ENCODE peak calls at places on chromosomes 11 and 22, in six cellular contexts. One of them, this sample, is unnamed.

GRCh38 chr11:1853376-1854131 is 670 bp downstream of the LSP1 start:
- DNase-seq in astrocyte: no peak
- DNase-seq in OCI-LY7: peak
- DNase-seq in BJ: no peak
- DNase-seq in fibroblast of pulmonary artery: no peak
- DNase-seq in AG10803: no peak
- DNase-seq in this sample: no peak

GRCh38 chr11:3134651-3135490 is 30.2 kb downstream of the OSBPL5 start:
- DNase-seq in fibroblast of pulmonary artery: no peak
- DNase-seq in astrocyte: no peak
- DNase-seq in OCI-LY7: no peak
- DNase-seq in BJ: no peak
- DNase-seq in AG10803: no peak
- DNase-seq in this sample: no peak

GRCh38 chr22:48208894-48209293 is 1446.4 kb downstream of the TBC1D22A start:
- DNase-seq in astrocyte: no peak
- DNase-seq in BJ: no peak
- DNase-seq in fibroblast of pulmonary artery: no peak
- DNase-seq in OCI-LY7: no peak
- DNase-seq in AG10803: no peak
- DNase-seq in this sample: no peak

GRCh38 chr11:131371791-131372104 is 1.3 kb downstream of the NTM start:
- DNase-seq in BJ: no peak
- DNase-seq in astrocyte: no peak
- DNase-seq in AG10803: no peak
- DNase-seq in fibroblast of pulmonary artery: no peak
- DNase-seq in OCI-LY7: no peak
- DNase-seq in this sample: no peak

GRCh38 chr22:39382410-39382809 is 17.2 kb upstream of the TAB1 start:
- DNase-seq in OCI-LY7: no peak
- DNase-seq in fibroblast of pulmonary artery: no peak
- DNase-seq in astrocyte: no peak
- DNase-seq in BJ: no peak
- DNase-seq in AG10803: no peak
- DNase-seq in this sample: no peak

GRCh38 chr22:22465782-22466181 is 42.8 kb downstream of the ZNF280B start:
- DNase-seq in fibroblast of pulmonary artery: no peak
- DNase-seq in OCI-LY7: no peak
- DNase-seq in AG10803: no peak
- DNase-seq in BJ: no peak
- DNase-seq in astrocyte: no peak
- DNase-seq in this sample: no peak

GRCh38 chr11:114787126-114787525 is 108.8 kb downstream of the NXPE2 start:
- DNase-seq in OCI-LY7: no peak
- DNase-seq in astrocyte: no peak
- DNase-seq in BJ: no peak
- DNase-seq in AG10803: no peak
- DNase-seq in fibroblast of pulmonary artery: no peak
- DNase-seq in this sample: no peak

GRCh38 chr11:129313588-129314288 is 61.9 kb upstream of the BARX2 start:
- DNase-seq in BJ: no peak
- DNase-seq in fibroblast of pulmonary artery: peak
- DNase-seq in astrocyte: peak
- DNase-seq in AG10803: peak
- DNase-seq in OCI-LY7: no peak
- DNase-seq in this sample: no peak

GRCh38 chr22:40449676-40450035 is 79.3 kb downstream of the SGSM3 start:
- DNase-seq in astrocyte: peak
- DNase-seq in fibroblast of pulmonary artery: peak
- DNase-seq in OCI-LY7: no peak
- DNase-seq in BJ: no peak
- DNase-seq in AG10803: peak
- DNase-seq in this sample: peak

GRCh38 chr11:9219572-9219971 is 45.6 kb downstream of the DENND5A start:
- DNase-seq in fibroblast of pulmonary artery: peak
- DNase-seq in OCI-LY7: no peak
- DNase-seq in astrocyte: peak
- DNase-seq in BJ: peak
- DNase-seq in AG10803: peak
- DNase-seq in this sample: no peak

GRCh38 chr11:38182126-38182907 is 1584.3 kb upstream of the RAG2 start:
- DNase-seq in OCI-LY7: no peak
- DNase-seq in BJ: peak
- DNase-seq in fibroblast of pulmonary artery: peak
- DNase-seq in AG10803: no peak
- DNase-seq in astrocyte: peak
- DNase-seq in this sample: no peak

GRCh38 chr11:82996966-82997606 is 74.6 kb downstream of the RAB30 start:
- DNase-seq in AG10803: no peak
- DNase-seq in fibroblast of pulmonary artery: no peak
- DNase-seq in astrocyte: peak
- DNase-seq in OCI-LY7: peak
- DNase-seq in BJ: no peak
- DNase-seq in this sample: no peak

GRCh38 chr11:76803811-76804600 is 20.9 kb downstream of the TSKU start:
- DNase-seq in BJ: no peak
- DNase-seq in fibroblast of pulmonary artery: peak
- DNase-seq in astrocyte: peak
- DNase-seq in AG10803: peak
- DNase-seq in OCI-LY7: no peak
- DNase-seq in this sample: no peak

GRCh38 chr11:70140859-70141489 is 62.1 kb upstream of the FADD start:
- DNase-seq in BJ: no peak
- DNase-seq in OCI-LY7: no peak
- DNase-seq in AG10803: no peak
- DNase-seq in astrocyte: no peak
- DNase-seq in fibroblast of pulmonary artery: no peak
- DNase-seq in this sample: no peak

GRCh38 chr11:57552479-57552878 is 15.0 kb downstream of the UBE2L6 start:
- DNase-seq in BJ: no peak
- DNase-seq in fibroblast of pulmonary artery: no peak
- DNase-seq in OCI-LY7: no peak
- DNase-seq in AG10803: no peak
- DNase-seq in astrocyte: no peak
- DNase-seq in this sample: no peak

GRCh38 chr11:13972958-13973357 is 10.4 kb downstream of the SPON1 start:
- DNase-seq in astrocyte: no peak
- DNase-seq in AG10803: no peak
- DNase-seq in OCI-LY7: no peak
- DNase-seq in fibroblast of pulmonary artery: no peak
- DNase-seq in BJ: no peak
- DNase-seq in this sample: no peak

GRCh38 chr22:48551716-48552268 is 1275.9 kb downstream of the BRD1 start:
- DNase-seq in OCI-LY7: no peak
- DNase-seq in fibroblast of pulmonary artery: no peak
- DNase-seq in AG10803: no peak
- DNase-seq in BJ: no peak
- DNase-seq in astrocyte: no peak
- DNase-seq in this sample: no peak

GRCh38 chr11:69463181-69463891 is 18.1 kb upstream of the LINC01488 start:
- DNase-seq in astrocyte: peak
- DNase-seq in fibroblast of pulmonary artery: peak
- DNase-seq in OCI-LY7: no peak
- DNase-seq in AG10803: peak
- DNase-seq in BJ: no peak
- DNase-seq in this sample: peak

GRCh38 chr11:78840190-78840589 is 265.5 kb upstream of the NARS2 start:
- DNase-seq in AG10803: peak
- DNase-seq in OCI-LY7: no peak
- DNase-seq in BJ: peak
- DNase-seq in fibroblast of pulmonary artery: peak
- DNase-seq in astrocyte: peak
- DNase-seq in this sample: peak

GRCh38 chr11:129695543-129696308 is 119.9 kb upstream of the TMEM45B start:
- DNase-seq in fibroblast of pulmonary artery: peak
- DNase-seq in OCI-LY7: peak
- DNase-seq in astrocyte: peak
- DNase-seq in AG10803: peak
- DNase-seq in BJ: no peak
- DNase-seq in this sample: no peak

GRCh38 chr22:44373234-44373633 is 60.5 kb upstream of the SHISAL1 start:
- DNase-seq in BJ: no peak
- DNase-seq in astrocyte: no peak
- DNase-seq in fibroblast of pulmonary artery: no peak
- DNase-seq in OCI-LY7: no peak
- DNase-seq in AG10803: no peak
- DNase-seq in this sample: no peak

GRCh38 chr11:132728026-132728425 is 804.3 kb downstream of the OPCML start:
- DNase-seq in astrocyte: no peak
- DNase-seq in fibroblast of pulmonary artery: no peak
- DNase-seq in OCI-LY7: no peak
- DNase-seq in BJ: no peak
- DNase-seq in AG10803: no peak
- DNase-seq in this sample: no peak

GRCh38 chr11:76626921-76627391 is 43.6 kb downstream of the LRRC32 start:
- DNase-seq in astrocyte: peak
- DNase-seq in OCI-LY7: peak
- DNase-seq in AG10803: peak
- DNase-seq in BJ: no peak
- DNase-seq in fibroblast of pulmonary artery: no peak
- DNase-seq in this sample: no peak

DNA sequence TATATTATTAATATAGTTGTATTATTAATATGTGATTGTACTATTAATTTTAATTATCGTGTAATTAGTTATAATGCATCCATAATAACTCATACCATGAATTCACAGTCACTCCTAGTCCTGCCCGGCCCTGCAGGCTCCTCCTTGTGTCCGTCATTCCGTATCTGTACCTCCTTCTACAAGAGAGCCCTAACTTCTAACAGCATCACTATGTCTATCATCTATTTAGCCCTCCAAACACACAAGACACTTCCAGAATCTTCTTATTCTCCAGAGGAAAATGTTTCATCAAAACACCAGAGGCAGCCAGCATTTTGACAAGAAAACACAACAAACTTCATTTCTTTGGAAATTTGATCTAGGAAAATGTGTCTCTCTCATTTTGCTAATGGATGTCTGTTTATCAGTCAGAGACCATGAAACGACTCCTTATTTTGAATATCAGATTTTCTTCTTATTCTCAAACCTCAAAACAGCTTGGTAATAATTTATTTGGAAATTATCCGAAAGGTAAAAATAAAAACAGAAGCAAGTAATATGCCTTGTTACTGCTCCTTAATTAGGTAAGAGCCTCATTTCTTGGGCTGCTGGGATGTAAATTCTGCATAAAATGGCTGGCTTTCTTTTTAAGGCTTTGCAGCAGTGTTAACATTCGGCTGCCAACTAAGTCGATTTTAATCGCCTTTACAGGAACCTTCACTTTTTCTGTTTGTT is 23.1 kb upstream of the SEPTIN5 start:
- DNase-seq in astrocyte: no peak
- DNase-seq in BJ: no peak
- DNase-seq in fibroblast of pulmonary artery: no peak
- DNase-seq in AG10803: no peak
- DNase-seq in OCI-LY7: no peak
- DNase-seq in this sample: no peak
- H3K4me3 ChIP-seq in astrocyte: peak
- H3K4me3 ChIP-seq in BJ: no peak
- H3K4me3 ChIP-seq in fibroblast of pulmonary artery: no peak
- H3K4me3 ChIP-seq in AG10803: peak
- H3K4me3 ChIP-seq in OCI-LY7: no peak
- H3K4me3 ChIP-seq in this sample: no peak

GRCh38 chr22:46129390-46130041 is 20.8 kb upstream of the PPARA start:
- DNase-seq in fibroblast of pulmonary artery: no peak
- DNase-seq in AG10803: no peak
- DNase-seq in BJ: no peak
- DNase-seq in astrocyte: no peak
- DNase-seq in OCI-LY7: peak
- DNase-seq in this sample: no peak

GRCh38 chr22:46132830-46133587 is 17.3 kb upstream of the PPARA start:
- DNase-seq in BJ: no peak
- DNase-seq in fibroblast of pulmonary artery: no peak
- DNase-seq in OCI-LY7: no peak
- DNase-seq in AG10803: no peak
- DNase-seq in astrocyte: no peak
- DNase-seq in this sample: no peak

GRCh38 chr22:46128606-46129005 is 21.7 kb upstream of the PPARA start:
- DNase-seq in BJ: no peak
- DNase-seq in AG10803: no peak
- DNase-seq in fibroblast of pulmonary artery: no peak
- DNase-seq in astrocyte: no peak
- DNase-seq in OCI-LY7: peak
- DNase-seq in this sample: no peak

GRCh38 chr22:46133588-46133855 is 16.8 kb upstream of the PPARA start:
- DNase-seq in BJ: no peak
- DNase-seq in AG10803: no peak
- DNase-seq in OCI-LY7: no peak
- DNase-seq in fibroblast of pulmonary artery: no peak
- DNase-seq in astrocyte: no peak
- DNase-seq in this sample: no peak

DNA sequence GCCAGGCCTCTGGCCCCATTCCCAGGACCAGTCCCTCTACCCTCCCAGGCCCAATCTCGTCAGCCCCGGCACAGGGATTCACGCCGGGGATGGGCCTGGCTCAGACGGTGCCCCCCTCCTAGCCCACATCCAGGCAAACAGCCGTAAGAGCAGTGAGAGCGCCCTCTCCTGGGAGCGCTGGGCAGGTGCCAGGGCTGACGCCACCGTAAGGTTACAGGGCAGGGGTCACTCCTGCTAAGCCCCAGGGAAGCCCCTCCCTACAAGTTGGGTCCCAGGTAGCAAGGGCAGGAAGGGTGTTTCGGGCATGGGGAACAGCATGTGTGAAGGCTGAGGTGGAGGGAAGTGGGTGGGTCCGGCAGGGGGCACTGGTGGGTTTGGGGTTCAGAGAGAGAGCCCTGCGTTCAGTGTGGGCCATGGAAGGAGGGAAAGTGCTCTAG is 19.2 kb upstream of the PPARA start:
- DNase-seq in astrocyte: no peak
- DNase-seq in AG10803: no peak
- DNase-seq in fibroblast of pulmonary artery: no peak
- DNase-seq in BJ: no peak
- DNase-seq in OCI-LY7: no peak
- DNase-seq in this sample: no peak
- TF ChIP-seq CTCF in astrocyte: peak
- TF ChIP-seq CTCF in AG10803: peak
- TF ChIP-seq CTCF in fibroblast of pulmonary artery: peak
- TF ChIP-seq CTCF in BJ: peak
- TF ChIP-seq CTCF in OCI-LY7: peak
- TF ChIP-seq CTCF in this sample: peak

GRCh38 chr22:30538280-30538679 is 8.3 kb downstream of the SEC14L6 start:
- DNase-seq in astrocyte: peak
- DNase-seq in AG10803: peak
- DNase-seq in fibroblast of pulmonary artery: peak
- DNase-seq in BJ: no peak
- DNase-seq in OCI-LY7: no peak
- DNase-seq in this sample: peak
- H3K4me3 ChIP-seq in astrocyte: no peak
- H3K4me3 ChIP-seq in AG10803: no peak
- H3K4me3 ChIP-seq in fibroblast of pulmonary artery: no peak
- H3K4me3 ChIP-seq in BJ: no peak
- H3K4me3 ChIP-seq in OCI-LY7: no peak
- H3K4me3 ChIP-seq in this sample: no peak

DNA sequence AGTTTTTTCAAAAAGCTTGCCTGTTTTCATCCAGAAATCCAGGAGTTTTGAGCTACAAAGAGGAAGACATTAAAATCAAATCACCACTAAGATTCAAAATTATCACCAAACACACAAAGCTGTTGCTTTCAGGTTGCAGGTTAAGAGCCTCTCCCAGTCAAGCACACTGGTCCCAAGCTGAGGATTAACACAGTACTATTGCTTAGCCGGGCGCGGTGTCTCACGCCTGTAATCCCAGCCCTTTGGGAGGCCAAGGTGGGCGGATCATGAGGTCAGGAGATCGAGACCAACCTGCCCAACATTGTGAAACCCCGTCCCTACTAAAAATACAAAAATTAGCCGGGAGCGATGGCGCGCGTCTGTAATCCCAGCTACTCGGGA is 1165.1 kb downstream of the LRRC4C start:
- DNase-seq in BJ: no peak
- DNase-seq in AG10803: no peak
- DNase-seq in fibroblast of pulmonary artery: no peak
- DNase-seq in astrocyte: no peak
- DNase-seq in OCI-LY7: no peak
- DNase-seq in this sample: no peak
- TF ChIP-seq CTCF in BJ: no peak
- TF ChIP-seq CTCF in AG10803: no peak
- TF ChIP-seq CTCF in fibroblast of pulmonary artery: no peak
- TF ChIP-seq CTCF in astrocyte: no peak
- TF ChIP-seq CTCF in OCI-LY7: peak
- TF ChIP-seq CTCF in this sample: no peak

This sample was measured in HFF-Myc.